ENCODE peak calls at places on chromosomes 7 and 10, in six cellular contexts. I is CD4-positive, alpha-beta memory T cell; G is heart left ventricle; F is WERI-Rb-1; Y is lower lobe of right lung; J is spleen. M is an unnamed sample.

GRCh38 chr10:92181575-92181974 is 109.3 kb downstream of the CPEB3 start:
- DNase-seq in F (no peak), G (no peak), I (no peak), Y (no peak), J (no peak), M (no peak)

GRCh38 chr10:49746626-49747302 is 15.4 kb downstream of the OGDHL start:
- DNase-seq in G (no peak), F (no peak), J (peak; percentile 67), Y (no peak), I (no peak), M (no peak)

GRCh38 chr10:120048358-120048757 is 155.8 kb downstream of the SEC23IP start:
- DNase-seq in J (no peak), I (no peak), Y (no peak), G (no peak), F (no peak), M (no peak)

GRCh38 chr7:104627516-104627915 is 299.1 kb downstream of the LHFPL3 start:
- DNase-seq in J (no peak), I (no peak), G (no peak), F (no peak), Y (no peak), M (no peak)

GRCh38 chr10:122725768-122726167 is 26.1 kb upstream of the C10orf120 start:
- DNase-seq in Y (no peak), I (no peak), J (no peak), F (peak; percentile 30), G (no peak), M (no peak)

GRCh38 chr7:156836443-156836842 is 56.5 kb downstream of the LMBR1 start:
- DNase-seq in I (no peak), Y (no peak), G (no peak), J (no peak), F (no peak), M (no peak)

GRCh38 chr7:105776068-105776790 is 100.2 kb downstream of the ATXN7L1 start:
- DNase-seq in J (no peak), G (peak; percentile 32), I (no peak), Y (no peak), F (no peak), M (no peak)

GRCh38 chr7:21243265-21243664 is 184.6 kb upstream of the SP4 start:
- DNase-seq in I (no peak), J (no peak), G (no peak), Y (no peak), F (no peak), M (no peak)

GRCh38 chr10:59977486-59977885 is 71.1 kb upstream of the CCDC6 start:
- DNase-seq in F (no peak), G (no peak), Y (no peak), I (no peak), J (no peak), M (no peak)

GRCh38 chr7:90706067-90706716 is 110.1 kb downstream of the CDK14 start:
- DNase-seq in G (no peak), I (no peak), F (no peak), J (no peak), Y (no peak), M (no peak)

GRCh38 chr7:99679400-99680191 is at the start of gene CYP3A5:
- DNase-seq in G (no peak), J (no peak), I (no peak), F (no peak), Y (no peak), M (no peak)

GRCh38 chr7:40726559-40726958 is 591.8 kb downstream of the SUGCT start:
- DNase-seq in G (no peak), J (no peak), Y (no peak), I (no peak), F (no peak), M (no peak)

GRCh38 chr7:157461805-157462771 is 125.3 kb downstream of the DNAJB6 start:
- DNase-seq in Y (no peak), I (no peak), G (no peak), F (no peak), J (peak; percentile 63), M (no peak)

GRCh38 chr10:112955736-112956421 is 5.8 kb downstream of the TCF7L2 start:
- DNase-seq in Y (no peak), F (no peak), J (no peak), I (no peak), G (no peak), M (no peak)

DNA sequence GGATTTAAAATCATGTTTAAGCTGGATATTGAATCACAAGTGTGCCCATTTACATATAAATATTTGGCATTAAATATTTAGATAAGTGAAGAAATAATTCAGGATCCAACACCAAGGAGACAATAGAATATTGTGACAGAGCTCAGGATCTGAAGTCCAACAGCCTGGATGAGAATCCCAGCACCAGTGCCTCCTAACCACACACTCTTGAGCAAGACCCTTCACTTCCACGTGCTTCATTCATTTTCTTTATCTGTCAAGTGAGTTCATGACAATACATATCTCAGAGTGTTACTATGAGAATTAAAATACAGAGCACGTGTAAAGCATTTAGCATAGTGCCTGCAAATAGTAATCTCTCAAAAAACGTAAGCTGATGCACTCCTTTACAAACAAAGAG is 78.4 kb upstream of the IKZF1 start:
- DNase-seq in F (no peak), J (no peak), I (no peak), G (no peak), Y (no peak), M (no peak)
- H3K4me3 ChIP-seq in F (no peak overlapping the region), J (no peak overlapping the region), I (no peak overlapping the region), G (no peak overlapping the region), Y (no peak overlapping the region), M (no peak overlapping the region)

DNA sequence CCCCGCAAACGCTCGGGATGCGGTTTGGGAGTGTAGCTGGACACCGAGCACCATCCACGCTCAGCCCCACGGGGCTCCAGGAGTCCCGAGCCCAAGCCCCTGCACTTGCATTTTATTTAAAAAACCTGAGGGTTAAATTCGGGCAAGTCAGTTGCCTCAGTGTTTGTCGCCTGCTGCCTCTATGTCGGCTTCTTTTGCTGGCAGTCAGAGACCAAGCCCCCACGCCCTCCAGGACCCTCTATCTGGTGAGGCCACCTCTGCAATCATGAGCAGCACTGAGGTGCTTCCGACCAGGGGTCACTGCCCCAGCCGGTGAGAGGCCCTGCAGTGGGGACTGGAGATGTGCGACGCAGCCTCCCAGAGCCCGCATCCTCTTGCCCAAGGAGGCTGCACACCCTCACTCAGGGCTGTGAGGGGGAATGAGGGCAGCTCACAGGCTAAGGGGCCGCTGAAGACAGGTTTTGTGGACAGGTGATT is 13.3 kb upstream of the ZNF273 start:
- DNase-seq in Y (no peak), J (no peak), G (no peak), F (no peak), I (no peak), M (no peak)
- H3K4me3 ChIP-seq in Y (peak overlapping the region; percentile 60), J (peak overlapping the region; percentile 47), G (peak overlapping the region; percentile 54), F (no peak overlapping the region), I (no peak overlapping the region), M (peak overlapping the region; percentile 61)

GRCh38 chr7:1085266-1085665 is 2.6 kb upstream of the GPER1 start:
- DNase-seq in I (no peak), F (no peak), G (no peak), Y (no peak), J (no peak), M (no peak)

GRCh38 chr7:1087952-1088920 is at the start of gene GPER1:
- DNase-seq in G (peak; percentile 38), J (no peak), Y (peak; percentile 71), F (no peak), I (no peak), M (no peak)

GRCh38 chr7:1085910-1086421 is 1.9 kb upstream of the GPER1 start:
- DNase-seq in Y (no peak), J (no peak), G (no peak), F (no peak), I (no peak), M (no peak)

GRCh38 chr7:1086588-1087461 is 1.1 kb upstream of the GPER1 start:
- DNase-seq in F (peak; percentile 72), G (peak; percentile 68), J (peak; percentile 91), I (peak; percentile 56), Y (peak; percentile 80), M (peak; percentile 63)

DNA sequence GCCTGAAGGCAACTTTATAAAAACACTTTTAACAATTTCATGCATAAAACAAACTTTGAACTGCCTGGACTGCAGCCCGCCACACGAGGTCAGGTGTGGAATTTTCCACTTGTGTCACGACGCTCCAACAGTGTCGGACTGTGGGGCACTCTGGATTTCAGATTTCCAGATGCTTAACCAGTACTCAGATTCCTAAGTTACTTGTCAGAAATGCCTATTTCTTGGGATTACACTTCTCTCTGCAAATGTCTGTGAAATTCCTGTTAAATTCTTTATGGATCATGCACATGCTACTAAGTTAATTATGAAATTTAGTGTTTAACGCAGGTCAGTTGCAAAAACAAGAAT is 477 bp upstream of the GPER1 start:
- DNase-seq in F (no peak), I (no peak), G (no peak), J (no peak), Y (no peak), M (no peak)
- H3K4me3 ChIP-seq in F (no peak overlapping the region), I (no peak overlapping the region), G (peak overlapping the region; percentile 58), J (peak overlapping the region; percentile 27), Y (peak overlapping the region; percentile 53), M (no peak overlapping the region)

GRCh38 chr10:62303922-62304321 is 35.3 kb upstream of the RTKN2 start:
- DNase-seq in Y (no peak), I (no peak), G (no peak), J (no peak), F (no peak), M (no peak)

GRCh38 chr10:62307635-62308034 is 39.0 kb upstream of the RTKN2 start:
- DNase-seq in Y (no peak), I (no peak), G (no peak), F (no peak), J (no peak), M (no peak)

GRCh38 chr10:62306663-62307062 is 38.0 kb upstream of the RTKN2 start:
- DNase-seq in G (no peak), F (no peak), I (no peak), J (peak; percentile 72), Y (no peak), M (no peak)

GRCh38 chr10:62308101-62308500 is 39.5 kb upstream of the RTKN2 start:
- DNase-seq in G (no peak), Y (no peak), I (no peak), J (no peak), F (no peak), M (no peak)

GRCh38 chr10:62305813-62306212 is 37.2 kb upstream of the RTKN2 start:
- DNase-seq in I (no peak), Y (no peak), G (no peak), J (no peak), F (no peak), M (no peak)
- H3K4me3 ChIP-seq in I (no peak overlapping the region), Y (no peak overlapping the region), G (no peak overlapping the region), J (no peak overlapping the region), F (no peak overlapping the region), M (no peak overlapping the region)

GRCh38 chr10:103193820-103194529 is 903 bp upstream of the NT5C2 start:
- DNase-seq in I (no peak), F (no peak), G (no peak), J (no peak), Y (no peak), M (no peak)
- H3K4me3 ChIP-seq in I (no peak overlapping the region), F (no peak overlapping the region), G (peak overlapping the region; percentile 81), J (no peak overlapping the region), Y (peak overlapping the region; percentile 79), M (no peak overlapping the region)

DNA sequence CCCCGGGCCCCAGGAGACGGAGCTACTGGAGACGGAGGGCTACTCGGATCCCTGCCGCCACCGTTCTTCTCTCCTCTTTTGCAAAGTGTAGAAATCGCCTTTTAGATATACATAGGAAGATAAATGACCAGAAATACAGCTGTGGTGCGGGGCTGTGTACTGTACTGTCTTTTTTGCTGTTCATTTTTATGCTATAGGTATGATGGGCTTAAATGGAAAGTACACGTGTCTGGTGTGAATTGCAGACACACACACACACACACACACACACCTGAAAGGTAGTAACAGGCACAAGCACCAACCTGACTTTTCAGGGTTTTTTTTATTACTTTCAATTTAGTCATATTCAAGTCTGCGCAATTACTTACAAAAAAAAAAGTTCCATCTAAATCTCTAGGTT is 834 bp downstream of the PTPRZ1 start:
- DNase-seq in Y (no peak), I (no peak), F (no peak), J (no peak), G (no peak), M (no peak)
- H3K4me3 ChIP-seq in Y (peak overlapping the region; percentile 51), I (no peak overlapping the region), F (peak overlapping the region; percentile 66), J (peak overlapping the region; percentile 32), G (peak overlapping the region; percentile 54), M (no peak overlapping the region)

M was measured in CD8-positive, alpha-beta T cell.